ENCODE peak calls at places on chromosomes 4 and X, in nine cellular contexts. Z is H9; I is activated B cell treated with CpG ODN at 0.5 μM for 24 hours; B is activated CD8-positive, alpha-beta memory T cell treated with anti-CD3 and anti-CD28 coated beads, Interleukin-2, amount 50 U/mL, for 4 hours; V is AG08395; N is myocyte; G is Jurkat, Clone E6-1; C is NAMALWA; A is NCI-H1105. X is an unnamed sample.

GRCh38 chrX:132877954-132878536 is 80.4 kb downstream of the HS6ST2 start:
- DNase-seq in Z (peak; percentile 53), I (no peak), B (no peak), V (no peak), N (no peak), G (no peak), C (no peak), A (peak; percentile 36), X (no peak)

GRCh38 chrX:149898554-149898953 is 17.6 kb downstream of the MAGEA8 start:
- DNase-seq in Z (no peak), I (no peak), B (no peak), V (no peak), N (no peak), G (no peak), C (no peak), A (no peak), X (no peak)

GRCh38 chrX:130994671-130995070 is 63.5 kb upstream of the ARHGAP36 start:
- DNase-seq in Z (no peak), I (no peak), B (no peak), V (peak; percentile 10), N (peak; percentile 11), G (peak; percentile 19), C (peak; percentile 43), A (peak; percentile 23), X (no peak)

GRCh38 chrX:119655125-119655524 is 37.8 kb downstream of the SEPTIN6 start:
- DNase-seq in Z (no peak), I (no peak), B (peak; percentile 61), V (peak; percentile 63), N (peak; percentile 24), G (no peak), C (no peak), A (no peak), X (peak; percentile 72)

GRCh38 chr4:73917081-73917501 is 47.9 kb downstream of the CXCL1 start:
- DNase-seq in Z (no peak), I (no peak), B (no peak), V (peak; percentile 86), N (peak; percentile 70), G (no peak), C (no peak), A (no peak), X (no peak)

GRCh38 chr4:41124916-41125548 is 89.3 kb downstream of the APBB2 start:
- DNase-seq in Z (no peak), I (no peak), B (no peak), V (no peak), N (peak; percentile 24), G (no peak), C (no peak), A (no peak), X (no peak)

GRCh38 chrX:97158270-97158669 is 274.6 kb downstream of the RPA4 start:
- DNase-seq in Z (no peak), I (no peak), B (no peak), V (no peak), N (no peak), G (no peak), C (no peak), A (peak; percentile 13), X (no peak)

GRCh38 chr4:176436500-176436973 is 116.8 kb downstream of the SPCS3 start:
- DNase-seq in Z (no peak), I (no peak), B (no peak), V (peak; percentile 60), N (no peak), G (peak; percentile 8), C (peak; percentile 8), A (no peak), X (no peak)

GRCh38 chrX:34764842-34765241 is 107.8 kb upstream of the TMEM47 start:
- DNase-seq in Z (peak; percentile 57), I (no peak), B (no peak), V (no peak), N (no peak), G (no peak), C (no peak), A (no peak), X (no peak)

GRCh38 chr4:960140-960735 is 13.1 kb downstream of the DGKQ start:
- DNase-seq in Z (no peak), I (no peak), B (no peak), V (no peak), N (no peak), G (no peak), C (no peak), A (no peak), X (no peak)

GRCh38 chr4:38510201-38510600 is 153.8 kb upstream of the KLF3 start:
- DNase-seq in Z (no peak), I (no peak), B (no peak), V (no peak), N (no peak), G (no peak), C (no peak), A (no peak), X (no peak)

GRCh38 chrX:102651242-102651967 is at the start of gene GPRASP1:
- DNase-seq in Z (peak; percentile 61), I (peak; percentile 44), B (peak; percentile 63), V (peak; percentile 10), N (peak; percentile 23), G (no peak), C (no peak), A (peak; percentile 11), X (peak; percentile 51)

GRCh38 chrX:133390647-133391046 is 24.6 kb downstream of the GPC4 start:
- DNase-seq in Z (no peak), I (no peak), B (no peak), V (no peak), N (no peak), G (no peak), C (no peak), A (no peak), X (no peak)

GRCh38 chr4:140269369-140269768 is 104.1 kb upstream of the SCOC start:
- DNase-seq in Z (no peak), I (no peak), B (no peak), V (no peak), N (no peak), G (no peak), C (no peak), A (no peak), X (no peak)

GRCh38 chr4:153290134-153290533 is 54.4 kb upstream of the MND1 start:
- DNase-seq in Z (no peak), I (no peak), B (no peak), V (no peak), N (no peak), G (no peak), C (no peak), A (no peak), X (no peak)

GRCh38 chr4:65007841-65008439 is 598.7 kb upstream of the TECRL start:
- DNase-seq in Z (no peak), I (no peak), B (no peak), V (peak; percentile 5), N (peak; percentile 52), G (peak; percentile 76), C (peak; percentile 66), A (no peak), X (no peak)

GRCh38 chr4:140875751-140876389 is 119.7 kb upstream of the TBC1D9 start:
- DNase-seq in Z (no peak), I (no peak), B (no peak), V (no peak), N (no peak), G (no peak), C (no peak), A (no peak), X (no peak)

GRCh38 chrX:138026211-138026610 is 460.3 kb downstream of the ZIC3 start:
- DNase-seq in Z (no peak), I (no peak), B (no peak), V (peak; percentile 10), N (peak; percentile 2), G (peak; percentile 9), C (peak; percentile 15), A (no peak), X (no peak)

GRCh38 chrX:29870608-29871007 is 344.8 kb upstream of the MAGEB2 start:
- DNase-seq in Z (no peak), I (no peak), B (no peak), V (no peak), N (no peak), G (no peak), C (no peak), A (no peak), X (no peak)

GRCh38 chrX:130245441-130245840 is 23.3 kb downstream of the ZNF280C start:
- DNase-seq in Z (no peak), I (no peak), B (no peak), V (peak; percentile 72), N (peak; percentile 58), G (no peak), C (no peak), A (no peak), X (no peak)

GRCh38 chrX:102599950-102600579 is 750 bp downstream of the ARMCX5 start:
- DNase-seq in Z (no peak), I (no peak), B (no peak), V (peak; percentile 21), N (peak; percentile 35), G (no peak), C (no peak), A (no peak), X (no peak)

GRCh38 chr4:6337331-6337935 is 67.8 kb downstream of the WFS1 start:
- DNase-seq in Z (no peak), I (no peak), B (no peak), V (no peak), N (no peak), G (no peak), C (no peak), A (no peak), X (no peak)

GRCh38 chrX:111671668-111672067 is 9.3 kb upstream of the ALG13 start:
- DNase-seq in Z (no peak), I (no peak), B (no peak), V (peak; percentile 11), N (no peak), G (no peak), C (no peak), A (no peak), X (no peak)

GRCh38 chr4:159506801-159507517 is 404.1 kb downstream of the RAPGEF2 start:
- DNase-seq in Z (no peak), I (no peak), B (no peak), V (no peak), N (no peak), G (no peak), C (no peak), A (no peak), X (no peak)

GRCh38 chr4:24211821-24212220 is 322.0 kb upstream of the PPARGC1A start:
- DNase-seq in Z (no peak), I (no peak), B (no peak), V (peak; percentile 4), N (no peak), G (peak; percentile 4), C (no peak), A (no peak), X (no peak)

GRCh38 chr4:22315643-22316042 is 200.2 kb downstream of the ADGRA3 start:
- DNase-seq in Z (no peak), I (no peak), B (no peak), V (no peak), N (peak; percentile 34), G (no peak), C (no peak), A (no peak), X (no peak)

GRCh38 chr4:3192188-3192587 is 56.8 kb upstream of the MSANTD1 start:
- DNase-seq in Z (no peak), I (no peak), B (no peak), V (no peak), N (no peak), G (no peak), C (no peak), A (no peak), X (no peak)

GRCh38 chrX:17527135-17527701 is 152.2 kb downstream of the NHS start:
- DNase-seq in Z (no peak), I (no peak), B (no peak), V (no peak), N (no peak), G (no peak), C (no peak), A (no peak), X (no peak)

GRCh38 chr4:112127736-112128322 is 17.4 kb upstream of the FAM241A start:
- DNase-seq in Z (no peak), I (no peak), B (no peak), V (no peak), N (no peak), G (no peak), C (peak; percentile 40), A (no peak), X (no peak)

GRCh38 chrX:103722505-103722904 is 11.8 kb downstream of the TMEM31 start:
- DNase-seq in Z (no peak), I (no peak), B (no peak), V (peak; percentile 28), N (peak; percentile 66), G (no peak), C (no peak), A (no peak), X (no peak)